ENCODE peak calls at places on chromosomes 4 and X, in six cellular contexts. J, F, X, H, I and E are unnamed samples.

GRCh38 chr4:60945641-60946040 is 254.5 kb upstream of the ADGRL3 start:
- DNase-seq in J (peak), I (no peak), F (no peak), H (no peak), X (no peak), E (no peak)

GRCh38 chrX:107429090-107429489 is 20.4 kb upstream of the FRMPD3 start:
- DNase-seq in J (peak), F (peak), H (no peak), X (no peak), I (peak), E (peak)

GRCh38 chr4:153114771-153115321 is 89.4 kb upstream of the TRIM2 start:
- DNase-seq in H (peak), I (no peak), X (peak), F (no peak), J (peak), E (no peak)

GRCh38 chrX:53095796-53096195 is 1.9 kb downstream of the KANTR start:
- DNase-seq in F (no peak), H (no peak), X (no peak), J (no peak), I (no peak), E (no peak)

GRCh38 chr4:37001688-37002436 is 242.7 kb upstream of the NWD2 start:
- DNase-seq in X (no peak), I (no peak), H (no peak), F (no peak), J (peak), E (no peak)

GRCh38 chr4:25107827-25108516 is 52.3 kb downstream of the SEPSECS start:
- DNase-seq in I (no peak), X (no peak), F (peak), J (no peak), H (no peak), E (no peak)

GRCh38 chr4:118351851-118352827 is 664 bp downstream of the PRSS12 start:
- DNase-seq in X (no peak), F (peak), I (peak), J (no peak), H (no peak), E (peak)

GRCh38 chrX:42695800-42696358 is 82.1 kb downstream of the PPP1R2C start:
- DNase-seq in X (no peak), J (no peak), H (no peak), F (no peak), I (no peak), E (no peak)

GRCh38 chr4:105715692-105716278 is 7.2 kb downstream of the GSTCD start:
- DNase-seq in J (peak), X (no peak), F (no peak), H (no peak), I (peak), E (peak)

GRCh38 chr4:6901669-6902317 is 7.8 kb upstream of the TBC1D14 start:
- DNase-seq in J (no peak), H (no peak), I (no peak), X (no peak), F (no peak), E (no peak)

GRCh38 chr4:140637836-140638235 is 69.1 kb upstream of the UCP1 start:
- DNase-seq in I (peak), F (peak), J (peak), X (peak), H (no peak), E (peak)

GRCh38 chr4:1193206-1194027 is 21.0 kb upstream of the SPON2 start:
- DNase-seq in J (no peak), H (no peak), X (no peak), I (no peak), F (peak), E (no peak)

GRCh38 chr4:84944952-84945351 is 21.5 kb downstream of the WDFY3 start:
- DNase-seq in X (no peak), F (no peak), H (no peak), J (no peak), I (no peak), E (no peak)

GRCh38 chrX:14776901-14777300 is 96.0 kb downstream of the FANCB start:
- DNase-seq in I (no peak), X (no peak), H (no peak), F (no peak), J (no peak), E (no peak)

GRCh38 chrX:126170715-126171114 is 4.6 kb upstream of the DCAF12L2 start:
- DNase-seq in J (peak), F (no peak), X (no peak), H (no peak), I (no peak), E (no peak)

GRCh38 chr4:156547439-156547838 is 424.2 kb downstream of the PDGFC start:
- DNase-seq in H (no peak), I (no peak), X (no peak), J (peak), F (no peak), E (no peak)